ENCODE peak calls at places on chromosomes 16 and 17, in six cellular contexts. I, C, U, D, X and B are unnamed samples.

GRCh38 chr17:13735861-13736260 is 134.1 kb upstream of the HS3ST3A1 start:
- DNase-seq in I (no peak), C (no peak), U (no peak), D (no peak), X (no peak), B (no peak)

GRCh38 chr16:23666919-23667659 is 11.6 kb upstream of the PLK1 start:
- DNase-seq in I (no peak), C (no peak), U (no peak), D (no peak), X (no peak), B (no peak)

GRCh38 chr17:54102246-54102645 is 279.5 kb downstream of the KIF2B start:
- DNase-seq in I (no peak), C (no peak), U (no peak), D (no peak), X (no peak), B (no peak)

GRCh38 chr16:67516296-67517177 is 12.1 kb upstream of the RIPOR1 start:
- DNase-seq in I (no peak), C (no peak), U (peak; percentile 90), D (peak; percentile 50), X (no peak), B (no peak)

GRCh38 chr17:45578516-45579455 is 88.3 kb upstream of the PLEKHM1 start:
- DNase-seq in I (no peak), C (no peak), U (no peak), D (no peak), X (no peak), B (no peak)

GRCh38 chr17:378068-378467 is 25.5 kb upstream of the RPH3AL start:
- DNase-seq in I (no peak), C (no peak), U (no peak), D (no peak), X (no peak), B (no peak)

GRCh38 chr17:76996741-76997694 is 128.8 kb downstream of the MGAT5B start:
- DNase-seq in I (no peak), C (no peak), U (no peak), D (no peak), X (no peak), B (no peak)

GRCh38 chr17:65723356-65723928 is 162.0 kb upstream of the AXIN2 start:
- DNase-seq in I (no peak), C (peak; percentile 17), U (no peak), D (peak; percentile 20), X (no peak), B (no peak)

GRCh38 chr17:15456972-15457722 is 10.3 kb downstream of the CDRT4 start:
- DNase-seq in I (no peak), C (no peak), U (no peak), D (peak; percentile 87), X (no peak), B (peak; percentile 90)

GRCh38 chr16:30006659-30007377 is 4.0 kb downstream of the DOC2A start:
- DNase-seq in I (no peak), C (no peak), U (no peak), D (no peak), X (no peak), B (no peak)

GRCh38 chr17:7650509-7651096 is at the start of gene ATP1B2:
- DNase-seq in I (peak; percentile 83), C (peak; percentile 51), U (no peak), D (peak; percentile 46), X (peak; percentile 80), B (peak; percentile 83)

GRCh38 chr17:55266051-55266957 is 1.5 kb downstream of the HLF start:
- DNase-seq in I (no peak), C (no peak), U (no peak), D (no peak), X (no peak), B (no peak)

GRCh38 chr17:12296120-12296727 is 275.5 kb downstream of the MAP2K4 start:
- DNase-seq in I (no peak), C (no peak), U (no peak), D (no peak), X (no peak), B (no peak)

GRCh38 chr16:53370827-53371226 is 63.4 kb upstream of the RBL2 start:
- DNase-seq in I (no peak), C (no peak), U (no peak), D (no peak), X (no peak), B (no peak)

GRCh38 chr16:17301593-17302135 is 169.1 kb downstream of the XYLT1 start:
- DNase-seq in I (no peak), C (no peak), U (no peak), D (no peak), X (peak; percentile 88), B (peak; percentile 10)

GRCh38 chr16:30997887-30998711 is 12.3 kb downstream of the STX1B start:
- DNase-seq in I (no peak), C (no peak), U (no peak), D (peak; percentile 66), X (no peak), B (peak; percentile 70)

DNA sequence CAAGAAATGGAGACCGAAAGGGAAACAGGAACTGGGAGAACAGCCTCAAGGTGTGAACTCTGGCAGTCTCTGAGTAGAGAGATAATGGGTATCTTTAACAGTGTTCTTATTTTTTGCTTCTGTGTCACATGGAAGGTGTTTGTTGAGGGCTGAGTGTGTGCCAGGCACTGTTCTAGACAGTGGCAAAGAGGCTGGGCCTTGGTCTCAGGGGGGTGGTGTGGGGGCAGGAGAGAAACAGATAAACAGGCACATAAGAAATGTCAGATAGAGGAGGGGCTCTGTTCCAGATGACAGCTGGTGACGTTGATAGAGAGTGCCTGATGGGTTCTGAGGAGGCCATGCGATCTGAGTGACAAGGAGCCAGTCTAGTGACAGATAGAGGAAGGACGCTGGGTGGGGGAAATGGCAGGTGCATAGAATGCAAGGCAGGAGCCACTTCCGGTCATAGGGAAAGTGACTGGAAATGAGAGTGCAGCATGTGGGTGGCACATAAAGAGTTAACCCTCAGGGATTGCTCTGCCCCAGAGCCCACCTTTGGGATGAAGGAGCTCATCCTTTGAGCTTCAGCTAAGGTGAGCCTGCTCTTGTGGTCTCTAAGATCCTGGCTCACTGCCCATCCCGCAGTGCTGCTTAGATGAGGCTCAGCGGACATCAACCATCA is 33.9 kb downstream of the EPN2 start:
- DNase-seq in I (no peak), C (no peak), U (no peak), D (no peak), X (no peak), B (no peak)
- H3K27ac ChIP-seq in I (no peak overlapping the region), C (peak overlapping the region; percentile 85), U (no peak overlapping the region), D (peak overlapping the region; percentile 22), X (peak overlapping the region; percentile 17), B (no peak overlapping the region)

GRCh38 chr16:84505249-84506156 is 1.0 kb upstream of the MEAK7 start:
- DNase-seq in I (no peak), C (no peak), U (no peak), D (no peak), X (peak; percentile 30), B (no peak)
- H3K4me3 ChIP-seq in I (no peak overlapping the region), C (peak overlapping the region; percentile 89), U (peak overlapping the region; percentile 64), D (peak overlapping the region; percentile 74), X (peak overlapping the region; percentile 74), B (peak overlapping the region; percentile 78)

DNA sequence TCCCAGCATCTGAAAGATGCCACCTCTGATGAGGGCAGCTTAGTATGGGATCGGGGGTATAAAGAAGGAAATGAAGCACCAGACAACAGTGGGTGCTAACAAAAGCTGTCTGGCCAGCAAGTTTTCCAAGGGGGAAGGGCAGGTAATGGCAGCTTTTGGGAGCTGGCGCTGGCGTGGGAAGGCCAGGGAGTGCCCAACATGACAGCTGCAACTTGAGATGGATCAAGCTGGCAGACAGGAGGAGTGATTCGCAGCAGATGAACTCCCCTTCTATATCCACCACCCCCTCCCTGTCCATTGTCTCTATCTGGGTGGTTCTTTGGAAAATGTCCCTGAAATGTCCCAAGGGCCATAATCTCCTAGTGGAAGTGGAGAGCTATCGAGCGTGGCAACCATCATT is 4.7 kb upstream of the INPP5K start:
- DNase-seq in I (no peak), C (no peak), U (no peak), D (no peak), X (no peak), B (no peak)
- H3K4me1 ChIP-seq in I (no peaks in the 10 kb centered on the region), C (no peaks in the 10 kb centered on the region), U (peaks cover 8% of the 10 kb centered on the region), D (no peaks in the 10 kb centered on the region), X (peaks cover 5% of the 10 kb centered on the region), B (peaks cover 24% of the 10 kb centered on the region)

GRCh38 chr17:75032896-75033294 is 13.9 kb downstream of the ATP5PD start:
- DNase-seq in I (no peak), C (no peak), U (no peak), D (peak; percentile 26), X (no peak), B (peak; percentile 52)
- H3K27ac ChIP-seq in I (no peak overlapping the region), C (peak overlapping the region; percentile 91), U (peak overlapping the region; percentile 95), D (no peak overlapping the region), X (peak overlapping the region; percentile 61), B (no peak overlapping the region)

GRCh38 chr16:27326738-27327585 is 13.2 kb downstream of the IL4R start:
- DNase-seq in I (peak; percentile 68), C (peak; percentile 66), U (peak; percentile 98), D (peak; percentile 95), X (peak; percentile 52), B (peak; percentile 99)

GRCh38 chr16:27326251-27326650 is 12.5 kb downstream of the IL4R start:
- DNase-seq in I (no peak), C (no peak), U (no peak), D (no peak), X (no peak), B (no peak)

GRCh38 chr16:27325736-27326135 is 12.0 kb downstream of the IL4R start:
- DNase-seq in I (no peak), C (no peak), U (no peak), D (no peak), X (no peak), B (no peak)

GRCh38 chr16:27328937-27329336 is 15.2 kb downstream of the IL4R start:
- DNase-seq in I (no peak), C (no peak), U (no peak), D (no peak), X (no peak), B (no peak)

DNA sequence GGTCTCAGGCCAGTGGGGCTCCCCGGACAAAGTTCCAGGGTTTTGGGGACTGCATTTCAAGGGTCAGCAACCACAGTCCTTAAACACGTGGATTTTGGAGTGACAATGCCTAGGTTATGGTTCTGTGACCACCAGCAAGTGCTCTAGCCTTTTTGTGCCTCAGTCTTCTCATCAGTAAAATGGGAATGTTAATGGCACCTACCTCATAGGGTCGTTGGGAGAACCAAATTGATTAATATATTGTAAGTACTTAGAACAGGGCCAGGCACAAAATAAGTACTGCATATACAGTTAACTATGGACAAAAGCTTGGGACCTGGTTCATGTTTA is 13.8 kb downstream of the IL4R start:
- DNase-seq in I (no peak), C (no peak), U (no peak), D (no peak), X (no peak), B (no peak)
- H3K4me3 ChIP-seq in I (no peak overlapping the region), C (no peak overlapping the region), U (no peak overlapping the region), D (no peak overlapping the region), X (no peak overlapping the region), B (no peak overlapping the region)